ENCODE peak calls at places on chromosomes 3 and 15, in four cellular contexts. H is SK-N-SH, D is GM12878, W is K562. B is an unnamed sample.

GRCh38 chr3:144524531-144524930 is 552.9 kb downstream of the DIPK2A start:
- DNase-seq in W (no peak), H (no peak), D (no peak), B (no peak)

GRCh38 chr3:13518516-13519351 is 30.2 kb upstream of the FBLN2 start:
- DNase-seq in D (no peak), W (no peak), H (peak; percentile 68), B (no peak)

GRCh38 chr3:42663581-42664442 is 10.3 kb downstream of the ZBTB47 start:
- DNase-seq in D (no peak), W (no peak), H (peak; percentile 24), B (no peak)

GRCh38 chr3:171417813-171418212 is 42.4 kb downstream of the TNIK start:
- DNase-seq in D (no peak), H (no peak), W (no peak), B (no peak)

GRCh38 chr3:184373422-184373821 is 4.6 kb downstream of the THPO start:
- DNase-seq in D (no peak), H (no peak), W (no peak), B (no peak)

GRCh38 chr15:64343222-64343621 is 12.8 kb downstream of the CSNK1G1 start:
- DNase-seq in W (no peak), H (no peak), D (no peak), B (no peak)

GRCh38 chr3:47851888-47852603 is 49.1 kb downstream of the DHX30 start:
- DNase-seq in H (no peak), D (no peak), W (no peak), B (no peak)

GRCh38 chr3:27666708-27667107 is 55.4 kb downstream of the EOMES start:
- DNase-seq in W (no peak), H (peak; percentile 72), D (no peak), B (peak; percentile 79)

GRCh38 chr15:31392761-31393401 is 66.2 kb downstream of the KLF13 start:
- DNase-seq in W (peak; percentile 2), D (no peak), H (no peak), B (peak; percentile 64)

GRCh38 chr15:39942101-39942752 is 8.3 kb downstream of the EIF2AK4 start:
- DNase-seq in D (no peak), H (no peak), W (no peak), B (no peak)

GRCh38 chr3:182989566-182989965 is 9.2 kb upstream of the DCUN1D1 start:
- DNase-seq in W (no peak), H (no peak), D (no peak), B (no peak)

GRCh38 chr3:10285742-10286524 is 6.8 kb downstream of the GHRL start:
- DNase-seq in D (no peak), H (no peak), W (no peak), B (no peak)

GRCh38 chr3:196739671-196740475 is at the start of gene PAK2:
- DNase-seq in H (peak; percentile 95), W (peak; percentile 94), D (peak; percentile 46), B (peak; percentile 87)

GRCh38 chr3:146589899-146590508 is 15.1 kb downstream of the PLSCR5 start:
- DNase-seq in D (no peak), H (peak; percentile 12), W (peak; percentile 30), B (no peak)

GRCh38 chr15:45186771-45187577 is 792 bp downstream of the SHF start:
- DNase-seq in W (no peak), D (no peak), H (peak; percentile 73), B (no peak)

GRCh38 chr15:57573151-57573550 is 18.6 kb upstream of the MYZAP start:
- DNase-seq in W (no peak), D (no peak), H (no peak), B (no peak)

GRCh38 chr3:53258600-53259426 is 3.0 kb upstream of the TKT start:
- DNase-seq in W (no peak), H (no peak), D (no peak), B (no peak)

GRCh38 chr3:22236490-22237271 is 485.7 kb upstream of the ZNF385D start:
- DNase-seq in H (no peak), D (no peak), W (no peak), B (no peak)

GRCh38 chr3:195709676-195710085 is 11.1 kb upstream of the MUC20 start:
- DNase-seq in D (no peak), H (no peak), W (peak; percentile 31), B (no peak)

GRCh38 chr3:129442486-129442885 is 2.5 kb downstream of the IFT122 start:
- DNase-seq in W (no peak), D (no peak), H (no peak), B (no peak)

GRCh38 chr3:116057403-116058006 is 387.8 kb downstream of the LSAMP start:
- DNase-seq in W (no peak), H (no peak), D (no peak), B (no peak)

GRCh38 chr15:72057548-72058091 is 60.3 kb downstream of the MYO9A start:
- DNase-seq in H (no peak), D (no peak), W (no peak), B (no peak)

GRCh38 chr3:63043631-63044030 is 168.4 kb upstream of the CADPS start:
- DNase-seq in W (no peak), D (no peak), H (no peak), B (no peak)

GRCh38 chr3:59418836-59419235 is 369.0 kb upstream of the CFAP20DC start:
- DNase-seq in H (no peak), W (no peak), D (no peak), B (no peak)

GRCh38 chr3:183698318-183698731 is 728 bp downstream of the YEATS2 start:
- DNase-seq in D (no peak), H (peak; percentile 73), W (peak; percentile 46), B (no peak)

GRCh38 chr3:8966150-8966819 is 3.0 kb upstream of the RAD18 start:
- DNase-seq in D (no peak), W (no peak), H (no peak), B (no peak)

GRCh38 chr3:138271189-138271794 is 58.4 kb downstream of the NME9 start:
- DNase-seq in D (peak; percentile 24), W (no peak), H (no peak), B (no peak)

GRCh38 chr3:44030690-44031344 is 210.9 kb upstream of the TOPAZ1 start:
- DNase-seq in H (no peak), W (no peak), D (no peak), B (no peak)

GRCh38 chr3:38746641-38747040 is 69.4 kb downstream of the SCN10A start:
- DNase-seq in W (no peak), H (no peak), D (no peak), B (no peak)

DNA sequence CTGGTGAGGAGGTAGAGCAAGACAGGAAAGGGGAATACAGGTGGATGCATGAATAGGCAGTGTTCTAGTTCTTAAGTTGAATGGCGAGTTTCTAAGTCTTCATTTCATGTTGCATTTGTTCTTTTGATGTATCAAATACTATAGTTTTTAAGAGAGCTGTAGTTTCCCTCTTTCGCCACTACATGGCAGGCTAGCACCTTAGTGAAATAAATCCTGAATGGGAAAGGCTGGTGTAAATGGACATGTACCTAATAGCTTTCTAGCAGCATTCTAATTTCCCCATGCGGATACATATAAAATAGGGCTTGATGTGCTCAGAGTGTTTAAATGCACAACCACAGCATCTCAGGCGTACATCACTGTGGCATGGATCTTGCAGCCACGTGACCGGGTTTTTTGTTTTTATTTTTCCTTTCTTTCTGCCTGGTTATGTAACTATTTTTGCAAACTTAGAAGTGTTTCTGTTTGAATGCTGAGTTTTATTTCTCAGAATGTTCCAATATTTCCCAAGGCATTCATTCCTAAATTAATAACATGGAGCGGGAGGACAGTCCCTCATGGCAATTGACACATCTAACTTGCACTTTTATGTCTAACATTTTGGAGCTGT is 23.5 kb upstream of the CLN6 start:
- DNase-seq in D (peak; percentile 26), W (peak; percentile 62), H (peak; percentile 75), B (no peak)
- TF ChIP-seq NRF1 in D (no peak), W (no peak), H (no peak), B (no peak)

GRCh38 chr15:101128191-101128590 is 123.7 kb downstream of the CHSY1 start:
- DNase-seq in D (no peak), W (no peak), H (no peak), B (no peak)

GRCh38 chr15:101129851-101130250 is 122.0 kb downstream of the CHSY1 start:
- DNase-seq in W (no peak), D (no peak), H (no peak), B (no peak)

GRCh38 chr15:101126618-101127502 is 125.0 kb downstream of the CHSY1 start:
- DNase-seq in H (peak; percentile 63), D (no peak), W (no peak), B (no peak)

GRCh38 chr15:101127503-101128076 is 124.3 kb downstream of the CHSY1 start:
- DNase-seq in H (peak; percentile 90), D (peak; percentile 82), W (no peak), B (no peak)

DNA sequence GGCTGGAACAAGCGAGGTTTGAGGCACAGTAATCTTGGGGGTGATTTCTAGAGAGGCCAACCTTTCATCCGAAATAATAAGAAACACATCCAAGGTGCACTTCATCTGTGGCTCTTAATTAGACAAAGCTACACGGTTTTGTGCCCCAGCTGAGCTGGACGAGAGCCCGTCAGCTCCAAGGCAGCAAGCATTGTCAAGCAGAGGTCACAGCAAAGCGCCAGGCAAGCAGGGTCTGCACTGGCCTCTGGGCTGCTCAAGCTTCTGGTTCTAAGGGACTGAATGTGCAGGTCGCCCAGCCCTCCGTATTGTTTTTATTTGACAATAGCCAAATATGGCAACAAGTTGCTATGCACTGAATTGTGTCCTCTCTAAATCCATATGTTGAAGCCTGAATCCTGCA is 123.2 kb downstream of the CHSY1 start:
- DNase-seq in W (no peak), H (no peak), D (no peak), B (no peak)
- TF ChIP-seq NRF1 in W (no peak), H (no peak), D (no peak), B (no peak)

DNA sequence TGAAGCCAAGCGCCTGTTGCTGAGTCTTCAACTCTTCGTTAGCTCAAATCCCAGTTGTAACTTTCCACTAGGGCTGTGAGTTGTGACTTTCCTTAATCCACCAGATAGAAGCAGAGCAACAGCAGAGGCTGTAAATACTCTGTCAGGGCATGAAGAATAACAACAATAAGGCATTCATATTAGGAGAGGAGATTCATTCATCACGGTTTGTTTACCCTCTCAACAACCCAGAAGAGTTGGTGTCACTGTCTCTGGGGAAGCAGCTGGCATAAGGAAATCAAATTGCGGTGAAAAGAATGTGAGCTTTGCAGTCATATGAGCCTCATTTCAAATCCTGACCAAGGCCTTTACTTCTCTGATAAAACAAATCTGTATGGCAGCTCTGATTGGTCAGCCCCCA is 184.8 kb downstream of the SHQ1 start:
- DNase-seq in W (no peak), D (no peak), H (no peak), B (no peak)
- TF ChIP-seq NRF1 in W (no peak), D (no peak), H (no peak), B (no peak)

DNA sequence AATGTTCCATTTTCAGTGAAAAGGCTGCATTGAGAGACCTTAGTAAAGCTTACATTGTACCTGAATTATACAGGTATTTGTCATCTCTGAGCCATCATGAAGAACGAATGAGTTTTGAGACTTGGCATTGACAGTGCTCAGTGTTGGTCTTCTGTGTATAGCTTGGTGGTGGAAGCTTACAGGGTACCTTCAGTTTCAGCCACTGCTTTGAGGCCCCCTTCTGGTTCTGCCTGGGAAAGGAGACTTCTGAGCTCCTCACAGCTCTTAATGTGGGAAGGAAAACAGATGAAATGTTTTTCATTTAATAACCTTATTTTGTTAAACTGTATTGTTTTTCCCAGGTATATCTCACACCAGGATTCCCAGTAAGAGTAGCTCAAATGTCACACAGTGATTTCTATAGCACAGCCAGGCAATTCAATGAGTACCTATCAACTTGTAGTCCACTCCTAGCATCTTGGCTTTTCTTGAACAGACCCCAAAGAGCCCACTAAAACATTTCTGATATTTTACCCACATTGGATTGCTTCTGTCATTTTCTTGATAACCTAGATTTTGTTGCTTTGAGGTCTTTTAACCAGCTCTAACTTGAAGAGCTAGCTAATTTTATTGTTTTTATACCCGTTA is 5.6 kb downstream of the SERPINI1 start:
- DNase-seq in H (peak; percentile 51), W (peak; percentile 53), D (no peak), B (no peak)
- TF ChIP-seq NRF1 in H (no peak), W (no peak), D (no peak), B (no peak)